ENCODE peak calls at places on chromosomes 1 and 21, in four cellular contexts. M is adrenal gland, C is breast epithelium, P is neuronal stem cell. V is an unnamed sample. For H3K36me3, the result is how much of the 10 kb centered on the place peaks cover.

GRCh38 chr1:3775498-3776230 is 3.1 kb downstream of the SMIM1 start:
- DNase-seq in M (peak), C (no peak), P (no peak), V (peak)

GRCh38 chr1:240092301-240093119 is 827 bp downstream of the FMN2 start:
- DNase-seq in M (peak), C (no peak), P (peak), V (peak)

GRCh38 chr1:207823880-207824566 is 72.2 kb downstream of the CD46 start:
- DNase-seq in M (peak), C (peak), P (peak), V (peak)

GRCh38 chr1:240407407-240407806 is 204.5 kb downstream of the GREM2 start:
- DNase-seq in M (no peak), C (no peak), P (no peak), V (no peak)

GRCh38 chr1:47901001-47901575 is 96.1 kb downstream of the TRABD2B start:
- DNase-seq in M (no peak), C (no peak), P (no peak), V (no peak)

GRCh38 chr1:225816643-225817538 is 7.0 kb downstream of the EPHX1 start:
- DNase-seq in M (no peak), C (no peak), P (no peak), V (peak)

GRCh38 chr1:204107892-204108291 is 35.0 kb downstream of the SOX13 start:
- DNase-seq in M (no peak), C (no peak), P (no peak), V (no peak)

GRCh38 chr1:59597420-59598199 is 217.1 kb upstream of the HOOK1 start:
- DNase-seq in M (no peak), C (no peak), P (no peak), V (no peak)

GRCh38 chr1:3056641-3057040 is 12.4 kb upstream of the PRDM16 start:
- DNase-seq in M (no peak), C (peak), P (no peak), V (no peak)

GRCh38 chr1:203537806-203538464 is 44.0 kb downstream of the OPTC start:
- DNase-seq in M (no peak), C (no peak), P (no peak), V (no peak)

GRCh38 chr1:225999227-225999911 is at the start of gene SDE2:
- DNase-seq in M (peak), C (peak), P (peak), V (peak)

GRCh38 chr1:227490478-227490877 is 72.9 kb upstream of the ZNF678 start:
- DNase-seq in M (no peak), C (no peak), P (no peak), V (no peak)

GRCh38 chr1:50985094-50985493 is 15.0 kb downstream of the CDKN2C start:
- DNase-seq in M (no peak), C (no peak), P (no peak), V (no peak)

GRCh38 chr21:45494851-45495680 is 47.2 kb downstream of the SLC19A1 start:
- DNase-seq in M (no peak), C (no peak), P (no peak), V (no peak)

GRCh38 chr1:27144920-27145661 is 9.8 kb downstream of the SLC9A1 start:
- DNase-seq in M (no peak), C (no peak), P (no peak), V (peak)

GRCh38 chr21:32359719-32360260 is 33.0 kb downstream of the URB1 start:
- DNase-seq in M (no peak), C (no peak), P (no peak), V (peak)

GRCh38 chr1:6028042-6028895 is 17.4 kb upstream of the KCNAB2 start:
- DNase-seq in M (no peak), C (no peak), P (no peak), V (no peak)

GRCh38 chr1:245687636-245688535 is 533.1 kb downstream of the KIF26B start:
- DNase-seq in M (peak), C (no peak), P (no peak), V (no peak)

GRCh38 chr1:20717452-20718342 is at the start of gene KIF17:
- DNase-seq in M (peak), C (peak), P (peak), V (peak)

GRCh38 chr1:187655163-187655562 is 826.4 kb downstream of the PLA2G4A start:
- DNase-seq in M (no peak), C (no peak), P (no peak), V (no peak)

DNA sequence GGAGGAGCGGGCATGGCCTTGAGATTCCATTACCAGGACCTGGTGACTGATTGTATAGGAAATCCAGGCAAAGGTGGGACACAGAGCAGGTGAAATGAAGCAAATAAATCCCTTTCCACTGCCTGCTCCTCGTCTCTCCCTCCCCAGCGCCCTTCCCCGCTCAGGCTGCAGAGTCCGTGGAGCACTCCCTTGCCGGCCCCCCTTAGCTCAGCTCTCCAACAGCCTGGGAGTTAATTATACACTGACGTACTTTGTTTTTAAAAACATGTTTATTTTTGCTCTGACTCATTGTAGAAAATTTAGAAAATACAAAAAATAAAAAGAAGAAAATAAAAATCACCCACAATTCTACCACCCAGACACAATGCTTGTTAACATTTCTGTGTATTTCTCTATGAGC is 61.7 kb downstream of the LGR6 start:
- DNase-seq in M (no peak), C (no peak), P (no peak), V (peak)
- H3K36me3 ChIP-seq in M (under half), C (under half), P (under half), V (under half)

DNA sequence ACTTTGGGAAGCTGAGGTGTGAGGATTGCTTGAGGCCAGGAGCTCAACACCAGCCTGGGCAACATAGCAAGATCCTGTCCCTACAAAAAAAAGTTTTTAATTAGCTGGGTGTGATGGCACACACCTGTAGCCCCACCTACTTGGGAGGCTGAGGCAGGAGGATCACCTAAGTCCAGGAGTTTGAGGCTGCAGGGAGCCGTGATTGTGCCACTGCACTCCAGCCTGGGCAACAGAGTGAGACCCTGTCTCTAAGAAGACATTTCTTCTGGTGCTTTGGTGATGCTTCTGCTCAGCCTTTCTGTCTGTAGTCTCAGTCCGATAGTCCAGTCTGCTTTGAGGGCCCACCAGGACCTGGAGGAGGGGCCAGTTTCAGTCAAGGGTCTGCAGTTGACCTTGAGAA is 8.3 kb downstream of the PGD start:
- DNase-seq in M (no peak), C (no peak), P (no peak), V (no peak)
- H3K36me3 ChIP-seq in M (under half), C (under half), P (half or more), V (under half)

GRCh38 chr21:38818336-38818723 is 12.6 kb downstream of the ETS2 start:
- DNase-seq in M (no peak), C (no peak), P (no peak), V (no peak)

GRCh38 chr21:38820471-38821239 is 14.9 kb downstream of the ETS2 start:
- DNase-seq in M (no peak), C (no peak), P (no peak), V (no peak)

GRCh38 chr21:38817371-38818335 is 11.9 kb downstream of the ETS2 start:
- DNase-seq in M (no peak), C (no peak), P (no peak), V (no peak)

GRCh38 chr21:38819719-38820147 is 14.0 kb downstream of the ETS2 start:
- DNase-seq in M (no peak), C (peak), P (no peak), V (no peak)

GRCh38 chr21:38819051-38819718 is 13.5 kb downstream of the ETS2 start:
- DNase-seq in M (no peak), C (no peak), P (no peak), V (no peak)
- H3K36me3 ChIP-seq in M (under half), C (under half), P (half or more), V (under half)

DNA sequence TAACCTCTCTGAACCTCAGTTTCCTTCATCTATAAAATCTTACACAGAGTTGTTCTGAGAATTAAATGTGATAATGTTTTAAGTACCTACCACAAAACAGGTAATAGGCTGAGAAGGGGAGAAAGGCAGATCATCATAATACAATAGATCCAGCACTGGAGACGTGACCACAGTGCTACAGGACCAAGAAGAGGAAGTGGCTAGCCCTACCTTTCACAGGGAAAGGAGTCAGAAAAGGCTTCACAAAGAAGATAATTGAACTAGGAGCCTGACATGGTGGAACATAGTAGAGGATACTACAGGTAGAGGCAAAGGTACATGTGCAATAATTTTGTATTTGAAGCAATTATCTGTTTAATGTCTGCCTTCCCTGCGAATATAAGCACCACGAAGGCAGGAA is 45.1 kb downstream of the ERI3 start:
- DNase-seq in M (no peak), C (no peak), P (no peak), V (no peak)
- H3K36me3 ChIP-seq in M (under half), C (under half), P (half or more), V (under half)

GRCh38 chr1:244451951-244452795 is 464 bp upstream of the ADSS2 start:
- DNase-seq in M (peak), C (peak), P (peak), V (peak)
- H3K36me3 ChIP-seq in M (under half), C (under half), P (under half), V (under half)

DNA sequence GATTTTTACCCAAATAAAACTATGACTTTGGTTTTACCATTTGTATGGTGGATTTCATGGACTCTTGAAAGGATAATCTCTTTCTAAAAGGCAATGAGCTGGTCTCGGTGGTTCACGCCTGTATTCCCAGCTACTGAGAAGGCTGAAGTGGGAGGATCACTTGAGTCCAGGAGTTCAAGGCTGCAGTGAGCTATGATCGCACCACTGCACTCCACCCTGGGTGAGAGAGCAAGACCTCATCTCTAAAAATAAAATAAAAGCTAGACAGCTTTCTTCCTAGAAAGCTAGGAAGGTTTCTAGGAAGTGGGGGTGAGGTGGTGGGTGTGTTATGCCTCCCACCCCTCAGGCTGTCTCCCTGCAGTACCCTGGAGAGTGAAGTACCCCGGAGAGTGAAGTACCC is 54.0 kb upstream of the L1TD1 start:
- DNase-seq in M (no peak), C (no peak), P (no peak), V (no peak)
- H3K36me3 ChIP-seq in M (under half), C (under half), P (under half), V (under half)

GRCh38 chr1:64864018-64864945 is 102.1 kb downstream of the JAK1 start:
- DNase-seq in M (peak), C (no peak), P (no peak), V (peak)

GRCh38 chr1:64866689-64867088 is 99.7 kb downstream of the JAK1 start:
- DNase-seq in M (no peak), C (no peak), P (no peak), V (no peak)

GRCh38 chr1:64865105-64865757 is 101.1 kb downstream of the JAK1 start:
- DNase-seq in M (no peak), C (no peak), P (no peak), V (peak)

GRCh38 chr1:64871256-64871655 is 95.1 kb downstream of the JAK1 start:
- DNase-seq in M (no peak), C (no peak), P (no peak), V (no peak)

GRCh38 chr1:64867266-64867665 is 99.1 kb downstream of the JAK1 start:
- DNase-seq in M (no peak), C (no peak), P (no peak), V (no peak)
- H3K36me3 ChIP-seq in M (under half), C (under half), P (half or more), V (under half)

DNA sequence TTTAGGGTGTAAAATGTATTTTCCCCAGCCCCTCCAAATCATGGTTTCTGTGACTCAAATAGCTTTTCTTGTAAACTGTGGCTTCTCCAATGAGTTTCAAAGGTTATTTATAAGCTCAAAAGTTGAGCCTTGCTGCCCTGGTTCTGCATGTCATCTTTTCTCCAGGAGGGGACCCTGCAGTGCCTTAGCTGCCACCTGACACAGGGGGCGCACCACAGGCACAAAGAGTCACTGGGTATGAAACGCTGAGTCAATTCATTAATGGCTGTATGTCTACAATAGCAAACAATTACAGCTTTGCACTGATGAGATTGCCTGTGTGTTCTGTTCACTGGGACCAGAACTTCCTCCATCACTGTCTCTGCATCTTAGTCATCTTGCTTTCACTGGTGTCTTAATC is 100.8 kb downstream of the PCP4 start:
- DNase-seq in M (no peak), C (no peak), P (no peak), V (no peak)
- H3K36me3 ChIP-seq in M (under half), C (under half), P (under half), V (under half)

GRCh38 chr1:32047701-32048100 is 25.0 kb upstream of the TMEM39B start:
- DNase-seq in M (no peak), C (no peak), P (no peak), V (no peak)
- H3K36me3 ChIP-seq in M (under half), C (under half), P (under half), V (under half)

V was measured in testis.